ENCODE peak calls at places on chromosomes 2 and 18, in eight cellular contexts. K, U, V, F, Q, Z, L and P are unnamed samples.

GRCh38 chr2:20524412-20525040 is 77.7 kb downstream of the RHOB start:
- DNase-seq in K (peak; percentile 67), U (no peak), V (no peak), F (peak; percentile 82), Q (no peak), Z (no peak), L (no peak), P (no peak)

GRCh38 chr2:203301667-203302066 is 26.5 kb upstream of the ABI2 start:
- DNase-seq in K (no peak), U (no peak), V (no peak), F (no peak), Q (no peak), Z (no peak), L (no peak), P (no peak)

GRCh38 chr2:66364495-66364992 is 70.4 kb upstream of the MEIS1 start:
- DNase-seq in K (no peak), U (no peak), V (peak; percentile 33), F (peak; percentile 30), Q (no peak), Z (no peak), L (no peak), P (no peak)

GRCh38 chr2:70984576-70985282 is 6.3 kb downstream of the ANKRD53 start:
- DNase-seq in K (peak; percentile 66), U (peak; percentile 58), V (no peak), F (peak; percentile 60), Q (peak; percentile 52), Z (peak; percentile 79), L (peak; percentile 58), P (peak; percentile 76)

GRCh38 chr18:66599190-66599589 is 4.7 kb downstream of the CDH19 start:
- DNase-seq in K (no peak), U (peak; percentile 78), V (no peak), F (no peak), Q (no peak), Z (no peak), L (no peak), P (no peak)

GRCh38 chr2:7467782-7468447 is 550.7 kb downstream of the RNF144A start:
- DNase-seq in K (no peak), U (no peak), V (no peak), F (no peak), Q (no peak), Z (no peak), L (no peak), P (no peak)

GRCh38 chr2:239271471-239272255 is 129.2 kb downstream of the HDAC4 start:
- DNase-seq in K (no peak), U (no peak), V (peak; percentile 43), F (no peak), Q (no peak), Z (no peak), L (peak; percentile 19), P (peak; percentile 18)

GRCh38 chr2:28610583-28611201 is 114.8 kb downstream of the PLB1 start:
- DNase-seq in K (peak; percentile 37), U (peak; percentile 92), V (no peak), F (peak; percentile 46), Q (no peak), Z (peak; percentile 95), L (peak; percentile 81), P (peak; percentile 56)

GRCh38 chr2:166092889-166093288 is 34.9 kb downstream of the SCN1A start:
- DNase-seq in K (no peak), U (peak; percentile 95), V (no peak), F (no peak), Q (no peak), Z (no peak), L (no peak), P (no peak)

GRCh38 chr2:146312899-146313298 is 1531.9 kb upstream of the ACVR2A start:
- DNase-seq in K (no peak), U (peak; percentile 65), V (no peak), F (no peak), Q (no peak), Z (no peak), L (no peak), P (no peak)

GRCh38 chr2:135078417-135078816 is 26.3 kb downstream of the RAB3GAP1 start:
- DNase-seq in K (no peak), U (no peak), V (no peak), F (no peak), Q (no peak), Z (no peak), L (no peak), P (no peak)

GRCh38 chr18:41767960-41768359 is 187.1 kb upstream of the PIK3C3 start:
- DNase-seq in K (no peak), U (no peak), V (no peak), F (no peak), Q (no peak), Z (no peak), L (peak; percentile 27), P (no peak)

GRCh38 chr18:44229693-44230108 is 451.0 kb upstream of the SETBP1 start:
- DNase-seq in K (no peak), U (peak; percentile 36), V (peak; percentile 23), F (peak; percentile 89), Q (peak; percentile 62), Z (no peak), L (peak; percentile 11), P (no peak)

GRCh38 chr18:36887864-36888263 is 58.9 kb downstream of the KIAA1328 start:
- DNase-seq in K (no peak), U (no peak), V (no peak), F (no peak), Q (no peak), Z (no peak), L (no peak), P (no peak)

GRCh38 chr2:158127380-158127804 is 25.7 kb downstream of the UPP2 start:
- DNase-seq in K (no peak), U (no peak), V (no peak), F (no peak), Q (no peak), Z (no peak), L (no peak), P (no peak)

GRCh38 chr2:234366891-234367290 is 130.0 kb downstream of the ARL4C start:
- DNase-seq in K (no peak), U (no peak), V (peak; percentile 55), F (no peak), Q (no peak), Z (no peak), L (no peak), P (no peak)

GRCh38 chr2:98188351-98189046 is 101.5 kb downstream of the VWA3B start:
- DNase-seq in K (no peak), U (no peak), V (no peak), F (no peak), Q (no peak), Z (no peak), L (no peak), P (no peak)

GRCh38 chr2:239376942-239377531 is 23.8 kb downstream of the HDAC4 start:
- DNase-seq in K (no peak), U (no peak), V (no peak), F (peak; percentile 17), Q (peak; percentile 46), Z (no peak), L (no peak), P (no peak)

GRCh38 chr2:232024457-232024856 is 62.9 kb downstream of the DIS3L2 start:
- DNase-seq in K (no peak), U (no peak), V (no peak), F (no peak), Q (no peak), Z (no peak), L (no peak), P (no peak)

DNA sequence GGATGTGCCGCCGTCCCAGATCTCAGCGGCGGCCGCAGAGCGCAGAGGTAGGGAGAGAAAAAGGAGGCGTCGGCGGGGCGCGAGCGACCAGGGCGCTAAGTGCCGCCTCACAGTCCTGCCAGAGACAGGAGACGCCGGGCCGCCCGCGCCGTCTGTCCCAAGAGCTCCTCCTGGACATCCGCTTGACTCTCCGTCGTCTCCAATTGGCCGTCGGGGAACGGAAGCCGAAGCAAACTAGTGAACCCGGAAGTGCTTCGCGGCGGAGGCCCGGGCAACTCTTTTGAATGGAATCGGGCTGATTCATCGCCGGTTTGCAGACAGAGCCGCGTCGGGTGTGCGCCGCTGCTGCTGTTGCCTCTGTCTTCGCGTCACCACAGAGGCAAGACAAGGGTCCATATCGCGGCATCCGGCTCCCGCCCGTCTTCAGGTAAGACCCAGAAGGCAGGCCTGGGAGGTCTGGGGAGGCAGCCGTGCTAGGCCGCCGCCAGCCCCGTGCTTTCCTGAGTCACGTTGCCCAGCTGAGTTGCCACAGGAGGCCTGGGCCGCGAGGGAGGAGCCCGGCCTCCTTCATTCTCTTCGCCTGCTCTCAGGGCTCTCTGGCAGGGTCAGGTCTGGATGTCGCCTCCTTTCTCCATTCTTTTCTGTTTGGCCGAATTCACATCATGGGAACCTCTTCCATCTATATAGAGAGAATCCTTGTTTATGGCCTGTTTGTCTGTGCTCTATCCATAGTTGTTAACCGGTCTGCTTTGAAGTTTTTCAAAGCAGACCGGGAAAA is at the start of gene PSMD14:
- DNase-seq in K (peak; percentile 88), U (peak; percentile 95), V (peak; percentile 89), F (peak; percentile 96), Q (peak; percentile 87), Z (peak; percentile 59), L (peak; percentile 91), P (peak; percentile 91)
- TF ChIP-seq POLR2A in K (peak; percentile 97), U (peak; percentile 96), V (peak; percentile 46), F (no peak), Q (peak; percentile 29), Z (peak; percentile 91), L (peak; percentile 79), P (no peak)

DNA sequence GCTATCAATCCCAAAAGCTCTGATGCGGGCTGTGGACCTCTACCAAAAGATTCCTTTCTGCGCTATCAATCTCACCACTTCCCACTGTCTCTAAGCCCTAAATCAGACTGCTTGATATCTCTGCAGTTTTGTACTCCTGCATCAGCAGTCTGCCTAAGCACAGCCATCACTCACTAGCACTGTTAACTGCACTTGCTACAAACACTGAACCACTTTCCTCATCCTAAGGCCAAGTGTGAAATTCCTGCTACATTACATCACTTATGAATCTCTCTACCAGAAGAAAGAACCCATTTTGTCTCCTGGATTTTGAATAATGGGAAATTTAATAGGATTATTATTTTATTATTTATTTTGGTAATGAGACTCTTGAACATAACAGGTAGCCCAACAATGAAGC is 237.1 kb downstream of the HNMT start:
- DNase-seq in K (no peak), U (no peak), V (no peak), F (no peak), Q (no peak), Z (no peak), L (no peak), P (no peak)
- TF ChIP-seq POLR2A in K (no peak), U (no peak), V (no peak), F (no peak), Q (no peak), Z (no peak), L (no peak), P (no peak)

DNA sequence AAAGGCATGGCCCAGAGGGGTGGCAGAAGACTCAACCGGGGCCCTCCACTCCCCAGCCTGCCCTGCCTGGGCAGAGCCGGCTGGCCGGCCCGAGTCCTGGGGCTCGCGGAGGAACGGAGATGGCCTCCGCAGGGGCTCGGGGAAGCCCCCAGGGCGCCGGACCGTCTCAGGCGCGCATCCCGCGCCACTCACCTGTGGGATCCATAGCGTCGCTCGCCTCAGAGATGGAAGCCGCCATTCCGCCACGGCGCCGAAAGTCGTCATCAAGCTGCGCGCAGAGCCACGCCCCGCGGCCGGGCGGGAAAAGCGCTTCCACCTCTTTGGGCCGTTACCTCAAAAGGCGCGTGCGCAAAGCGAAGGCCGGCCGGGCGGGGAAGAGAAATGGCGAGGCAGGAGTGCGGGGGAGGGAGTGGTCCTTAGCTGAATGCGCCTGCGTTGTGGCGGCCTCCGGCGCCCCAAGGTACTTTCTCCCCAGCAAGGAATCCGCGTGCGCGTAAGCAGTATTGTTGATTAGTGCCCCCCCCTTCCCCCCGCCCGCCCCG is at the start of gene SMPD4:
- DNase-seq in K (peak; percentile 91), U (peak; percentile 96), V (peak; percentile 93), F (peak; percentile 98), Q (peak; percentile 97), Z (peak; percentile 43), L (peak; percentile 98), P (peak; percentile 98)
- TF ChIP-seq POLR2A in K (peak; percentile 73), U (peak; percentile 53), V (no peak), F (no peak), Q (peak; percentile 21), Z (peak; percentile 54), L (peak; percentile 42), P (no peak)

GRCh38 chr18:68714707-68715496 is at the start of gene TMX3:
- DNase-seq in K (peak; percentile 93), U (peak; percentile 96), V (peak; percentile 72), F (peak; percentile 94), Q (peak; percentile 76), Z (peak; percentile 84), L (peak; percentile 88), P (peak; percentile 91)
- TF ChIP-seq POLR2A in K (peak; percentile 76), U (peak; percentile 77), V (no peak), F (no peak), Q (no peak), Z (peak; percentile 35), L (peak; percentile 47), P (no peak)